ENCODE peak calls at places on chromosomes 6 and 20, in seven cellular contexts. B, G, L, S, D, K and U are unnamed samples. For H3K9me3, the result is how much of the 10 kb centered on the place peaks cover.

GRCh38 chr6:103570431-103570830 is 1289.3 kb downstream of the HACE1 start:
- DNase-seq in L (no peak), B (no peak), S (no peak), D (no peak), G (no peak), K (no peak), U (no peak)

GRCh38 chr6:162907876-162908481 is 180.2 kb downstream of the PACRG start:
- DNase-seq in K (no peak), G (no peak), S (peak), B (no peak), D (no peak), L (no peak), U (no peak)

GRCh38 chr6:10276106-10276505 is 138.8 kb downstream of the TFAP2A start:
- DNase-seq in K (no peak), S (no peak), D (no peak), B (no peak), G (no peak), L (no peak), U (no peak)

GRCh38 chr20:39429716-39430115 is 467.6 kb downstream of the DHX35 start:
- DNase-seq in L (no peak), S (no peak), D (peak), K (no peak), G (no peak), B (peak), U (no peak)

GRCh38 chr20:46651091-46651962 is at the start of gene SLC13A3:
- DNase-seq in L (no peak), D (no peak), K (no peak), B (peak), G (no peak), S (no peak), U (no peak)

GRCh38 chr6:81981812-81982211 is 229.3 kb upstream of the TENT5A start:
- DNase-seq in L (no peak), D (no peak), K (no peak), G (no peak), B (no peak), S (peak), U (no peak)

GRCh38 chr6:131755597-131755996 is 44.8 kb upstream of the CTAGE9 start:
- DNase-seq in K (no peak), L (no peak), D (no peak), G (no peak), S (no peak), B (no peak), U (no peak)

GRCh38 chr6:164106345-164106769 is 691.8 kb downstream of the QKI start:
- DNase-seq in S (peak), G (no peak), B (peak), K (no peak), D (no peak), L (no peak), U (no peak)

GRCh38 chr6:79384845-79385244 is 150.4 kb upstream of the HMGN3 start:
- DNase-seq in B (peak), K (no peak), G (no peak), D (no peak), L (no peak), S (peak), U (peak)

GRCh38 chr20:21391495-21392298 is 5.6 kb downstream of the NKX2-4 start:
- DNase-seq in G (no peak), D (no peak), K (peak), B (peak), L (no peak), S (peak), U (no peak)

GRCh38 chr20:10316582-10316981 is 98.0 kb downstream of the SNAP25 start:
- DNase-seq in S (peak), B (no peak), D (peak), K (no peak), L (no peak), G (no peak), U (no peak)

GRCh38 chr6:2959909-2960719 is 11.3 kb downstream of the SERPINB6 start:
- DNase-seq in S (peak), L (no peak), K (no peak), G (no peak), D (no peak), B (no peak), U (no peak)

GRCh38 chr6:44739163-44739562 is 351.7 kb downstream of the CDC5L start:
- DNase-seq in S (no peak), G (no peak), K (no peak), D (no peak), B (no peak), L (no peak), U (no peak)

GRCh38 chr20:36157610-36158009 is 3.1 kb downstream of the EPB41L1 start:
- DNase-seq in D (no peak), L (no peak), B (no peak), K (no peak), G (no peak), S (no peak), U (no peak)

GRCh38 chr20:35091808-35092523 is 641 bp downstream of the TRPC4AP start:
- DNase-seq in B (peak), S (peak), G (no peak), L (peak), K (peak), D (peak), U (no peak)

GRCh38 chr20:20452254-20452676 is 84.4 kb downstream of the INSM1 start:
- DNase-seq in G (no peak), L (peak), S (peak), B (peak), D (peak), K (no peak), U (no peak)

GRCh38 chr6:87393026-87393622 is 14.6 kb upstream of the CFAP206 start:
- DNase-seq in D (peak), L (peak), K (no peak), G (peak), S (peak), B (peak), U (no peak)

GRCh38 chr6:75280131-75280855 is 4.3 kb downstream of the TMEM30A start:
- DNase-seq in D (no peak), G (no peak), L (no peak), K (no peak), B (no peak), S (no peak), U (no peak)

GRCh38 chr20:10137032-10137431 is 81.6 kb upstream of the SNAP25 start:
- DNase-seq in S (no peak), D (no peak), B (no peak), K (no peak), L (no peak), G (no peak), U (no peak)

GRCh38 chr20:39885975-39886649 is 802.9 kb downstream of the MAFB start:
- DNase-seq in B (peak), D (peak), S (peak), K (no peak), G (no peak), L (peak), U (peak)

GRCh38 chr6:157035576-157035975 is 258.4 kb downstream of the ARID1B start:
- DNase-seq in G (no peak), B (no peak), S (no peak), L (no peak), D (no peak), K (no peak), U (no peak)

GRCh38 chr20:59027746-59028320 is 4.3 kb downstream of the ATP5F1E start:
- DNase-seq in G (no peak), B (no peak), S (no peak), K (no peak), L (no peak), D (no peak), U (no peak)

GRCh38 chr6:141675957-141676356 is 456.8 kb upstream of the GJE1 start:
- DNase-seq in G (no peak), K (no peak), B (no peak), S (peak), L (no peak), D (no peak), U (no peak)

GRCh38 chr6:112785408-112785807 is 438.3 kb downstream of the RFPL4B start:
- DNase-seq in D (no peak), K (no peak), G (no peak), L (no peak), B (no peak), S (no peak), U (no peak)

GRCh38 chr6:41523957-41524633 is 22.1 kb upstream of the FOXP4 start:
- DNase-seq in B (no peak), G (no peak), L (no peak), D (no peak), K (no peak), S (no peak), U (no peak)
- H3K4me3 ChIP-seq in B (no peak), G (no peak), L (no peak), D (no peak), K (no peak), S (no peak), U (no peak)

GRCh38 chr20:25503946-25504345 is 81.4 kb downstream of the NINL start:
- DNase-seq in D (no peak), S (no peak), K (no peak), L (no peak), B (no peak), G (no peak), U (no peak)
- TF ChIP-seq CTCF in D (no peak), S (no peak), K (no peak), L (no peak), B (no peak), G (no peak), U (no peak)

GRCh38 chr6:80544500-80545055 is 438.1 kb downstream of the BCKDHB start:
- DNase-seq in G (no peak), B (no peak), L (no peak), D (no peak), K (no peak), S (no peak), U (no peak)

GRCh38 chr6:80543598-80544181 is 437.2 kb downstream of the BCKDHB start:
- DNase-seq in L (no peak), G (no peak), K (no peak), B (no peak), S (no peak), D (no peak), U (no peak)

GRCh38 chr6:80541186-80541585 is 434.7 kb downstream of the BCKDHB start:
- DNase-seq in D (no peak), S (no peak), G (no peak), L (no peak), K (no peak), B (no peak), U (no peak)

GRCh38 chr6:80541886-80542285 is 435.4 kb downstream of the BCKDHB start:
- DNase-seq in D (no peak), K (no peak), B (no peak), S (no peak), G (no peak), L (no peak), U (no peak)

GRCh38 chr6:80543151-80543550 is 436.7 kb downstream of the BCKDHB start:
- DNase-seq in B (no peak), D (no peak), S (no peak), L (no peak), K (no peak), G (no peak), U (no peak)
- H3K9me3 ChIP-seq in B (under half), D (under half), S (under half), L (under half), K (under half), G (under half), U (under half)

DNA sequence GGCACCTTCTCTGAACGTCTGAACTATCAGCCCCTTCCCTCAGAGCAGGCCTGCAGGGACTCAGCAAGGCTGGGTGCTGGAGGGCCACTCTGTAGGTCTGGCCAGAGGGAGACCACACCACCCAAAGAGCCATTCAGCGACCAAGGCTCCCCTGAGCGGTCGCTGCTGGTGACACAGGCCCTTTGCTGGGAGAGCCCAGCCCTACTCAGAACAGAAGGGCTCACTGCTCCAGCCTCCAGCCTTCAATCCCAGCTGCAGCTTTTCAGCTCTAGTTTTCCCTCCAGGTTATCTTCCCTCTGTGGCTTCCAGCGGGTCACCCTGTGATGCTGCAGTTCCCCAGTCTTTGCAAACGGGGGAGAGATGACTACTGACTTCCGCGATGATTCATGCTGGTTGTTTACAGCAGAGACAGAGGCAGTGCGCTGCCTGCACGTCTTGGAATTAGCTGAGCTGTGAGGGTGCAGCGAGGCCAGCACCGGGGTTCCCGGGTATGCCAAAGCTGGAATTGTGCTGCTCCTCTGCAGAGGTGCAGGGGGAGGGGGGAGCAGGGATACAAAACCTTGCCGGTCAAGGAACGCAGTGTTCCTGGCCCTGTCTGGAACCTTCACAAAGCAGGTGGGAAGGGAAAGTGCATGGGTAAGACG is 161.4 kb downstream of the LY86 start:
- DNase-seq in K (no peak), G (peak), D (peak), L (peak), S (peak), B (peak), U (peak)
- H3K4me3 ChIP-seq in K (no peak), G (no peak), D (no peak), L (no peak), S (no peak), B (no peak), U (no peak)

DNA sequence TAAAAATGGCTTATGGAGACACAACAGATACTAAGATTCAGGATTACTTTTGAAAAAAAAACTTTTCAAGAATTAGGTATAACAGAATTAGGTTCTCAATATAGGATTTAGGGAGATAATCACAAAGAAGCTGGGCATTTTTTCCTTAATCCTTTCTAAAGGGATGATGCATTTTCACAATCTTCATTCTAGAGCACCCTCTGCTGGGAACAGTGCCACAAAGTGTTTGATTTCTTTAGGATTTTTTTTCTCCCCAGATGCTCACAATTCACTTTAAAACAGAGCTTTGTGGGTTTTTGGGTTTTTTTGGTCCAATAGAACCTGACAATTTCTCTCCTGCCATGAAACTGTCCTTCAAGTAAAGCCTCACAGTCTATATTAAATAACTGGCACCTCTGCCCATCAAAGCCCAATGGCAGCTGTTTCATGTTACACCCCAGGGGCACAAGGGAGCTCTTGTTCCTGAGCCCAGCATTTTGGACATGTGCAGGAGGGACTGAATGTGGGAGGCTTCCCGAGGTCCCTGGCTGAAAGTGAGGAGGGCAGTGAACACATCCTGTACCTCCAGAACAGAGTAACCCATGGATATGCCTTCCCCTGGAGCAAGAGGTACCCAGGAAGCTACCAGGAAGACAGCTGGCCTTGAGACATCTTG is 39.7 kb downstream of the PREP start:
- DNase-seq in K (no peak), G (no peak), D (no peak), S (peak), B (peak), L (no peak), U (no peak)
- TF ChIP-seq CTCF in K (no peak), G (peak), D (no peak), S (peak), B (peak), L (no peak), U (no peak)

DNA sequence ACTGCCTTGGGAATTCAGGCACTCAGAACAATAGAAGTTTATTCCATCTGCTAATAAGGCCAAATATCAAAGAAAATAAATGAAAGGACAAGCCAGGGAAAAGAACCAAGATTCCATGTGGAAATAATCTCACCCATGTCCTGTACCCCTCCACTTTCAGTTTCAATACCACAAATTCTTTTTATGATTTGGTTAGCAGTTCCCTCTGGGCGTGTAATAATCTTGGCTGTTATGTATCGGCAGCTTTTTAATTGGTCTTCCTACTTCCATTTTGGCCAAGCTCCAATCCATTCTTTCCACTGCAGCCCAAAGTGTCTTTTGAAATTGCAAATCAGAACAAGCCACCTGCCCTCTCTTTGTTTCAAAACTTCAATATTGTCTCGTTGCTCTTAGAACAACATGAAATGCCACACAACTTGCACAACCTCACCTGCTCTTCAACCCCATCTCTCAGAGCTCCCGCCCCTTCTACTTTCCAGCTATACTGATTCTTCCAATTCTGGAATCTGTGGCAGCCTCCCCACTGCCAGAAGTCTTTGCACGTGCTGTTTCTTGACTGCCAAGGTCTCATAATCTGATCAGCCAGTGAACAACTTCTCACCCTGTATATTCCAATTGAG is 354.6 kb downstream of the CBLN4 start:
- DNase-seq in G (no peak), K (no peak), D (no peak), S (no peak), B (no peak), L (no peak), U (no peak)
- H3K9me3 ChIP-seq in G (under half), K (under half), D (under half), S (under half), B (under half), L (under half), U (under half)

GRCh38 chr6:18446771-18447170 is 59.6 kb downstream of the RNF144B start:
- DNase-seq in D (no peak), G (no peak), K (no peak), B (no peak), L (no peak), S (no peak), U (no peak)

GRCh38 chr6:18447552-18447951 is 60.4 kb downstream of the RNF144B start:
- DNase-seq in D (no peak), L (no peak), B (no peak), G (no peak), S (no peak), K (no peak), U (no peak)

GRCh38 chr6:18441253-18441979 is 54.3 kb downstream of the RNF144B start:
- DNase-seq in G (no peak), B (no peak), K (no peak), L (no peak), S (no peak), D (no peak), U (no peak)

GRCh38 chr6:18439581-18439980 is 52.4 kb downstream of the RNF144B start:
- DNase-seq in S (no peak), D (no peak), G (no peak), B (no peak), K (no peak), L (no peak), U (no peak)

GRCh38 chr6:18444176-18444575 is 57.0 kb downstream of the RNF144B start:
- DNase-seq in K (no peak), G (no peak), S (no peak), D (no peak), B (no peak), L (no peak), U (no peak)
- H3K4me3 ChIP-seq in K (no peak), G (no peak), S (no peak), D (no peak), B (no peak), L (no peak), U (no peak)

GRCh38 chr20:13356087-13356486 is 135.0 kb downstream of the ISM1 start:
- DNase-seq in K (no peak), L (no peak), D (no peak), G (no peak), B (no peak), S (no peak), U (no peak)

GRCh38 chr20:13349240-13349604 is 128.1 kb downstream of the ISM1 start:
- DNase-seq in D (no peak), B (no peak), G (no peak), S (no peak), K (no peak), L (no peak), U (no peak)

GRCh38 chr20:13355386-13355785 is 134.3 kb downstream of the ISM1 start:
- DNase-seq in B (no peak), L (no peak), S (no peak), K (no peak), G (no peak), D (no peak), U (peak)

GRCh38 chr20:13356591-13356990 is 135.5 kb downstream of the ISM1 start:
- DNase-seq in S (no peak), G (no peak), B (no peak), L (no peak), D (no peak), K (no peak), U (no peak)

GRCh38 chr20:13353261-13353945 is 132.3 kb downstream of the ISM1 start:
- DNase-seq in G (no peak), S (no peak), L (no peak), K (no peak), D (no peak), B (no peak), U (no peak)
- TF ChIP-seq CTCF in G (no peak), S (no peak), L (no peak), K (no peak), D (no peak), B (no peak), U (no peak)

GRCh38 chr6:52725530-52726192 is 37.6 kb downstream of the GSTA2 start:
- DNase-seq in B (no peak), D (peak), G (peak), K (no peak), L (peak), S (no peak), U (no peak)
- H3K9me3 ChIP-seq in B (under half), D (under half), G (under half), K (under half), L (under half), S (under half), U (under half)